ENCODE peak calls at places on chromosomes 3 and 15, in five cellular contexts. A is IMR-90, R is A549, J is HepG2, C is H1. G is an unnamed sample.

GRCh38 chr3:118380576-118380975 is 654.1 kb downstream of the IGSF11 start:
- DNase-seq in C (no peak), A (no peak), R (no peak), J (no peak), G (no peak)

GRCh38 chr3:86985427-86985826 is 5.5 kb downstream of the VGLL3 start:
- DNase-seq in J (no peak), A (no peak), C (no peak), R (no peak), G (no peak)

GRCh38 chr3:127044996-127045395 is 62.1 kb downstream of the PLXNA1 start:
- DNase-seq in C (peak), J (no peak), A (peak), R (peak), G (peak)

GRCh38 chr3:154517404-154517803 is 87.4 kb upstream of the GPR149 start:
- DNase-seq in R (no peak), J (no peak), A (no peak), C (no peak), G (no peak)

GRCh38 chr3:129827765-129828164 is 65.7 kb downstream of the TMCC1 start:
- DNase-seq in J (no peak), R (no peak), A (no peak), C (no peak), G (no peak)

GRCh38 chr3:145578465-145578864 is 582.5 kb downstream of the PLOD2 start:
- DNase-seq in J (no peak), C (no peak), R (no peak), A (no peak), G (no peak)

GRCh38 chr3:100720423-100720822 is 11.1 kb downstream of the TFG start:
- DNase-seq in J (no peak), C (peak), R (no peak), A (no peak), G (no peak)

GRCh38 chr3:18808423-18808822 is 339.9 kb upstream of the KCNH8 start:
- DNase-seq in C (no peak), J (no peak), A (no peak), R (no peak), G (no peak)

GRCh38 chr15:74613089-74613952 is 2.3 kb upstream of the CLK3 start:
- DNase-seq in C (no peak), A (no peak), J (no peak), R (no peak), G (no peak)

GRCh38 chr3:28317438-28318022 is 31.0 kb upstream of the ZCWPW2 start:
- DNase-seq in A (peak), J (peak), C (no peak), R (peak), G (peak)

GRCh38 chr3:159861369-159861987 is 127.2 kb upstream of the IL12A start:
- DNase-seq in J (no peak), C (no peak), R (no peak), A (no peak), G (no peak)

GRCh38 chr3:44913868-44914468 is 39.6 kb downstream of the TGM4 start:
- DNase-seq in A (peak), J (peak), C (peak), R (peak), G (peak)

GRCh38 chr15:71089801-71090200 is 25.5 kb upstream of the THSD4 start:
- DNase-seq in A (no peak), R (no peak), J (no peak), C (peak), G (no peak)

GRCh38 chr15:48641416-48641815 is 4.1 kb downstream of the FBN1 start:
- DNase-seq in A (peak), C (no peak), J (no peak), R (peak), G (no peak)

GRCh38 chr3:141407043-141407442 is 38.7 kb downstream of the ZBTB38 start:
- DNase-seq in A (peak), R (peak), J (no peak), C (no peak), G (no peak)

GRCh38 chr15:70788114-70789049 is 25.0 kb upstream of the UACA start:
- DNase-seq in R (peak), J (peak), C (no peak), A (peak), G (no peak)

GRCh38 chr3:73784647-73785420 is 160.1 kb upstream of the PDZRN3 start:
- DNase-seq in A (peak), C (no peak), R (no peak), J (no peak), G (no peak)

GRCh38 chr3:72448858-72449257 is 399.4 kb downstream of the SHQ1 start:
- DNase-seq in J (peak), C (no peak), R (no peak), A (no peak), G (peak)

GRCh38 chr3:134708671-134709070 is 57.8 kb upstream of the KY start:
- DNase-seq in R (no peak), C (no peak), A (peak), J (no peak), G (no peak)

GRCh38 chr3:73571238-73571741 is 53.5 kb downstream of the PDZRN3 start:
- DNase-seq in A (no peak), J (peak), R (no peak), C (no peak), G (peak)

GRCh38 chr3:177525987-177526712 is 328.9 kb upstream of the TBL1XR1 start:
- DNase-seq in C (no peak), A (no peak), R (no peak), J (peak), G (no peak)

GRCh38 chr3:73453676-73454075 is 171.1 kb downstream of the PDZRN3 start:
- DNase-seq in R (no peak), A (peak), J (no peak), C (no peak), G (no peak)

GRCh38 chr15:100570282-100570681 is 31.7 kb downstream of the LINS1 start:
- DNase-seq in A (peak), C (no peak), R (no peak), J (no peak), G (no peak)

GRCh38 chr3:126867526-126868200 is 115.3 kb upstream of the PLXNA1 start:
- DNase-seq in C (no peak), A (no peak), R (no peak), J (no peak), G (no peak)

GRCh38 chr3:138081371-138082084 is 33.9 kb downstream of the DZIP1L start:
- DNase-seq in R (no peak), J (no peak), C (no peak), A (peak), G (no peak)

GRCh38 chr3:50594253-50594785 is 17.3 kb downstream of the CISH start:
- DNase-seq in J (no peak), C (no peak), R (no peak), A (no peak), G (no peak)

GRCh38 chr15:29749365-29750086 is 72.7 kb downstream of the TJP1 start:
- DNase-seq in R (no peak), J (no peak), A (no peak), C (no peak), G (no peak)

GRCh38 chr3:5006755-5007202 is 27.5 kb downstream of the BHLHE40 start:
- DNase-seq in C (no peak), A (no peak), R (no peak), J (no peak), G (no peak)

GRCh38 chr15:95131071-95131683 is 899.8 kb downstream of the MCTP2 start:
- DNase-seq in C (no peak), A (no peak), J (no peak), R (no peak), G (no peak)

GRCh38 chr3:23217872-23218554 is 14.9 kb downstream of the UBE2E2 start:
- DNase-seq in A (peak), J (no peak), R (no peak), C (no peak), G (no peak)

GRCh38 chr3:99532246-99532645 is 106.1 kb upstream of the COL8A1 start:
- DNase-seq in J (peak), R (peak), A (peak), C (peak), G (peak)

GRCh38 chr3:165491487-165491886 is 295.3 kb upstream of the SLITRK3 start:
- DNase-seq in A (peak), J (no peak), C (no peak), R (no peak), G (no peak)

GRCh38 chr3:147267431-147267830 is 138.9 kb downstream of the ZIC4 start:
- DNase-seq in J (no peak), C (no peak), A (peak), R (no peak), G (no peak)

GRCh38 chr3:120170223-120170622 is 76.0 kb upstream of the GSK3B start:
- DNase-seq in C (no peak), R (peak), J (no peak), A (peak), G (no peak)

GRCh38 chr15:78716651-78717050 is 75.6 kb upstream of the CHRNB4 start:
- DNase-seq in A (peak), J (no peak), R (no peak), C (no peak), G (no peak)

GRCh38 chr3:153130312-153130977 is 31.6 kb upstream of the RAP2B start:
- DNase-seq in R (peak), J (no peak), A (peak), C (no peak), G (no peak)

GRCh38 chr3:112514527-112515128 is 15.4 kb upstream of the BTLA start:
- DNase-seq in R (no peak), J (no peak), A (peak), C (no peak), G (no peak)

GRCh38 chr3:57948080-57948671 is 60.0 kb upstream of the FLNB start:
- DNase-seq in R (no peak), C (no peak), A (no peak), J (peak), G (no peak)
- TF ChIP-seq MAFK in R (no peak), C (no peak), A (no peak), J (no peak), G (no peak)

GRCh38 chr3:122100591-122101491 is 45.7 kb downstream of the CD86 start:
- DNase-seq in J (no peak), C (no peak), A (no peak), R (peak), G (no peak)
- TF ChIP-seq MAFK in J (no peak), C (no peak), A (no peak), R (no peak), G (no peak)

DNA sequence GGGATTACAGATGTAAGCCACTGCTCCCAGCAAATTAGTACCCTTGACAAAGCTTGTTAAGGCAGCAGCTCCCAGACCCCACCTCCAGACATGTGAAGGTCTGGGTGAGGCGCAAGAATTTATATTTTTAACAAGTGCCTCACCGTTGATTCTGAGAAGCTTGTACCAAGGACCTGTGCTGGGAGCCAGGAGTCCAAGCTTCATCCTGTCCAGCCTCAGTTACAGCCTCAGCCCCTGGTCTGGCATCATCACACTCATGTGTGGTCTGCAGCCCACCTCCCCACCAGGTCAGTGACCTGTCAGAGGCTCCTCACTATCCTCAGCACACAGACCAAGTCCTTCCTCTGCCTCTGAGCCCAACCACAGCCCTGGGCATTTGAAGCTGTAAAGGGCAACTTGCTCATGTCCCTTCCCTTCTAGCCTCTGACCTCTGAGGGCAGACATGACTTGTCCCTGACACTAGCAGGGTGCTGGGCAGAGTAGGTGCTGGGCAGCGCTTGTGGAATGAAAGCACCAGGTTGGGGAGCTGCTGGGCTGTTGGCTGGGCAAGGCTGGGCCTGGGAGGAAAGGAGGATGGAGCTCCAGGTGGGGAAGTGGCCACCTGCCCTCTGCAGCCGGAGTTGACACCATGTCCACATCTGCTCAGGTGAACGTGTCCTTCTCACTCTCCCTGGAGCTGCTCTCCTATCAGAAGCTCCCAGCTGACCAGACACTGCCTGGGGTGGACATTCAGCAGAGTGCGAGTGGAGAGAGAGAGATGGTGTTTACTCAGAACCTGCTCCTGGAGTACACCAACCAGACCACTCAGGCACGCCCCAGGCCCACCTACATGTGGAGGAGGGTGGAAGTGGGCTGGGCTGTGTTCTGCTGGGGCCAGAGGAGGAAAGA is 16.9 kb downstream of the ACAA1 start:
- DNase-seq in A (no peak), R (no peak), C (no peak), J (no peak), G (no peak)
- TF ChIP-seq MAFK in A (no peak), R (no peak), C (no peak), J (no peak), G (no peak)

DNA sequence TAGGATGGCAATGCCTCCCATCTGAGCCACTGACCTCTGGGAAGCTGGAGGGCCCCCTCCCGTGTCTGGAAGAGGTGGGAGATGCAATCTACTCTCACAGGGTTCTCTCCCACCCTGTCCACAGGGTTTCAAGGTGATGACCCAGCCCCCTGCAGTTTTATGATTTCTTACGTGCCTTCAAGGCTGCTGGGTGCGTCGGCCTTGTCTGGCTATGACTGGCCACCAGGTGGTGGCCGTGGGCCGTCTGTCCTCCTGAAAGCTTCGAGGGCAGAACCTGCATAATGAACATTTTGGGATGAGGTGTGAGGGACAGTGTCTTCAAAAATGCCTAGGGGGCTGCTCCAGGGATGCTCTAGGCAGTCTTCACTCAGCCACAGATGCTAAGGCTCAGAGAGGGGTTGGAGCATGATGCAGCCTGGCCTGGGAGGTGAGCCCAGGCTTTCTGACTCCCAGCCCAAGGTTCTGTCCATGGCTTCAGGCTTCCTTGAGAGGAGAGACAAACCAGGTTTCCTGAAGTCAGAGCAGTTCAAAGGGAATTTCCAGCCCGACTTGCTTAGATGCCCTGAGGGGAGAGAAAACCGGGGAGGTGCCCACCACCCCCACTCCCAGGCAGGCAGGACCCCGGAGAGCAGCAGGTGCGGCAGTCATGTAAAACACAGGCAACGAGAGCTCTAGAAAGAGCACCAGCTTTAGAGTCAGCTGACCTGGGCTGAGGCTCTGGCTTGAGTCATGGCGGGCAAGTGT is 18.7 kb downstream of the ISG20 start:
- DNase-seq in C (no peak), J (no peak), R (peak), A (peak), G (peak)
- TF ChIP-seq MAFK in C (no peak), J (no peak), R (no peak), A (no peak), G (no peak)

DNA sequence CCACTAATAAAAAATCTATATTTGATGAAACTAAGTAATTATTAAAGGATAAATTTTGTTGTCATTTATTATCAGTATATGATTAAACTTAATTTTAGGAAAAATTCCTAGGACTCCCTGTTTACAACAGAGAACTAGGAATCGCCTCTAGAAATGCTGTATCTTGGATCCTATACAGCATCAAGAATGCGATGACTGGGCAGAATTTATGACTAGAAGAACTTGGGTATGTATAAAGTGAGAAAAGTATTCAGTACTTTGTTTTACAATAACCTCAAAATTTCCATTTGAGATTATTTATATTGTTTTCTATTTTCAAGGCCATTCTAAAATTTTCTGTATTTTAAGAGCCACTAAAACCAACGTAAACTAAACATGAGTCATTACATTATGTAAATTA is 82.3 kb upstream of the AGTR1 start:
- DNase-seq in A (no peak), C (no peak), R (no peak), J (no peak), G (no peak)
- TF ChIP-seq MAFK in A (peak), C (peak), R (peak), J (peak), G (no peak)

GRCh38 chr3:67334588-67334987 is 319.8 kb downstream of the SUCLG2 start:
- DNase-seq in A (no peak), R (no peak), J (no peak), C (no peak), G (no peak)

DNA sequence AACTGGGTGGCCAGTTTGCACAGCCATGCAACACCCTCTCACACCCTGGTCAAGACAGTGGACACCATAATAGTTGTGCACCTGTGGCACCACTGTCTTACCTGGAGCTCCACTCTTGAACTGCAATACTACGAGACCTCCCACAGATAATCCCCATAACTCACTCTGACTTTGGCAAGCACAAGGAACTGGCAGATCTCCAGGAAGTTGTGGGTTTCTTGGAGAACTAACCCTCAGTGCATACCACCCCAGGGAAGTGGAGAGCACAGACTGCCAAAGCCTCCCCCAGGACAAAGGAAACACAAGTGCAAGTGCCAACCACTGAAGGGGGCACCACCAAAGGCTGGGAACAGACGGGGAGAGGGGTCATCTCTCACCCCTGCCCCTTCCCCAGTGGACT is 318.6 kb downstream of the SUCLG2 start:
- DNase-seq in C (no peak), J (no peak), A (no peak), R (no peak), G (no peak)
- TF ChIP-seq MAFK in C (no peak), J (no peak), A (no peak), R (no peak), G (no peak)

G was measured in K562.